ENCODE peak calls at places on chromosomes 2 and 18, in five cellular contexts. One of them, this sample, is unnamed. For H3K36me3, the result is how much of the 10 kb centered on the place peaks cover.

GRCh38 chr2:25744055-25744454 is 70.7 kb upstream of the DTNB start:
- DNase-seq in HepG2: no peak
- DNase-seq in keratinocyte: no peak
- DNase-seq in breast epithelium: no peak
- DNase-seq in upper lobe of left lung: peak
- DNase-seq in this sample: no peak

GRCh38 chr2:45884126-45884525 is 232.7 kb downstream of the PRKCE start:
- DNase-seq in HepG2: no peak
- DNase-seq in keratinocyte: no peak
- DNase-seq in breast epithelium: no peak
- DNase-seq in upper lobe of left lung: no peak
- DNase-seq in this sample: no peak

GRCh38 chr2:217876253-217876570 is 126.6 kb downstream of the TNS1 start:
- DNase-seq in HepG2: no peak
- DNase-seq in keratinocyte: no peak
- DNase-seq in breast epithelium: no peak
- DNase-seq in upper lobe of left lung: no peak
- DNase-seq in this sample: no peak

GRCh38 chr18:32550958-32551357 is 80.3 kb upstream of the GAREM1 start:
- DNase-seq in HepG2: peak
- DNase-seq in keratinocyte: no peak
- DNase-seq in breast epithelium: no peak
- DNase-seq in upper lobe of left lung: no peak
- DNase-seq in this sample: no peak

GRCh38 chr2:201378496-201379397 is 21.6 kb upstream of the FLACC1 start:
- DNase-seq in HepG2: no peak
- DNase-seq in keratinocyte: no peak
- DNase-seq in breast epithelium: no peak
- DNase-seq in upper lobe of left lung: no peak
- DNase-seq in this sample: no peak

GRCh38 chr2:99861376-99861760 is 281.0 kb downstream of the AFF3 start:
- DNase-seq in HepG2: no peak
- DNase-seq in keratinocyte: no peak
- DNase-seq in breast epithelium: no peak
- DNase-seq in upper lobe of left lung: no peak
- DNase-seq in this sample: no peak

GRCh38 chr2:97781981-97782380 is 68.6 kb downstream of the ZAP70 start:
- DNase-seq in HepG2: no peak
- DNase-seq in keratinocyte: no peak
- DNase-seq in breast epithelium: no peak
- DNase-seq in upper lobe of left lung: no peak
- DNase-seq in this sample: no peak

GRCh38 chr2:232795920-232796319 is 19.6 kb upstream of the KCNJ13 start:
- DNase-seq in HepG2: no peak
- DNase-seq in keratinocyte: no peak
- DNase-seq in breast epithelium: no peak
- DNase-seq in upper lobe of left lung: no peak
- DNase-seq in this sample: no peak

GRCh38 chr18:71799016-71799673 is 745.0 kb downstream of the CBLN2 start:
- DNase-seq in HepG2: no peak
- DNase-seq in keratinocyte: no peak
- DNase-seq in breast epithelium: no peak
- DNase-seq in upper lobe of left lung: no peak
- DNase-seq in this sample: no peak

GRCh38 chr2:29879456-29879855 is 41.9 kb downstream of the ALK start:
- DNase-seq in HepG2: no peak
- DNase-seq in keratinocyte: no peak
- DNase-seq in breast epithelium: no peak
- DNase-seq in upper lobe of left lung: no peak
- DNase-seq in this sample: no peak

GRCh38 chr2:76008001-76008702 is 297.4 kb upstream of the GCFC2 start:
- DNase-seq in HepG2: no peak
- DNase-seq in keratinocyte: no peak
- DNase-seq in breast epithelium: no peak
- DNase-seq in upper lobe of left lung: no peak
- DNase-seq in this sample: no peak

GRCh38 chr18:27983780-27984179 is 193.2 kb downstream of the CDH2 start:
- DNase-seq in HepG2: no peak
- DNase-seq in keratinocyte: no peak
- DNase-seq in breast epithelium: no peak
- DNase-seq in upper lobe of left lung: no peak
- DNase-seq in this sample: no peak

GRCh38 chr18:3454365-3455089 is 4.6 kb downstream of the TGIF1 start:
- DNase-seq in HepG2: peak
- DNase-seq in keratinocyte: no peak
- DNase-seq in breast epithelium: no peak
- DNase-seq in upper lobe of left lung: no peak
- DNase-seq in this sample: no peak

GRCh38 chr18:79988925-79989361 is 580 bp upstream of the TXNL4A start:
- DNase-seq in HepG2: no peak
- DNase-seq in keratinocyte: no peak
- DNase-seq in breast epithelium: peak
- DNase-seq in upper lobe of left lung: no peak
- DNase-seq in this sample: no peak

GRCh38 chr2:225354281-225354774 is 45.2 kb upstream of the NYAP2 start:
- DNase-seq in HepG2: peak
- DNase-seq in keratinocyte: no peak
- DNase-seq in breast epithelium: no peak
- DNase-seq in upper lobe of left lung: no peak
- DNase-seq in this sample: no peak

GRCh38 chr2:73700111-73700510 is 37.0 kb downstream of the TPRKB start:
- DNase-seq in HepG2: no peak
- DNase-seq in keratinocyte: no peak
- DNase-seq in breast epithelium: no peak
- DNase-seq in upper lobe of left lung: no peak
- DNase-seq in this sample: no peak

GRCh38 chr2:204126705-204127104 is 190.1 kb downstream of the ICOS start:
- DNase-seq in HepG2: no peak
- DNase-seq in keratinocyte: no peak
- DNase-seq in breast epithelium: no peak
- DNase-seq in upper lobe of left lung: no peak
- DNase-seq in this sample: no peak

GRCh38 chr2:232966122-232966521 is 46.9 kb downstream of the NGEF start:
- DNase-seq in HepG2: no peak
- DNase-seq in keratinocyte: no peak
- DNase-seq in breast epithelium: no peak
- DNase-seq in upper lobe of left lung: no peak
- DNase-seq in this sample: no peak

GRCh38 chr2:1742680-1743395 is 1.5 kb downstream of the PXDN start:
- DNase-seq in HepG2: no peak
- DNase-seq in keratinocyte: peak
- DNase-seq in breast epithelium: peak
- DNase-seq in upper lobe of left lung: peak
- DNase-seq in this sample: no peak

GRCh38 chr2:3168230-3168891 is 209.3 kb downstream of the EIPR1 start:
- DNase-seq in HepG2: no peak
- DNase-seq in keratinocyte: peak
- DNase-seq in breast epithelium: no peak
- DNase-seq in upper lobe of left lung: no peak
- DNase-seq in this sample: no peak

GRCh38 chr2:222146488-222146887 is 152.3 kb downstream of the PAX3 start:
- DNase-seq in HepG2: no peak
- DNase-seq in keratinocyte: no peak
- DNase-seq in breast epithelium: no peak
- DNase-seq in upper lobe of left lung: no peak
- DNase-seq in this sample: no peak

GRCh38 chr2:56117764-56118163 is 66.0 kb upstream of the CCDC85A start:
- DNase-seq in HepG2: no peak
- DNase-seq in keratinocyte: no peak
- DNase-seq in breast epithelium: no peak
- DNase-seq in upper lobe of left lung: no peak
- DNase-seq in this sample: no peak

GRCh38 chr2:168577885-168578284 is 121.8 kb downstream of the CERS6 start:
- DNase-seq in HepG2: no peak
- DNase-seq in keratinocyte: no peak
- DNase-seq in breast epithelium: no peak
- DNase-seq in upper lobe of left lung: no peak
- DNase-seq in this sample: no peak

GRCh38 chr2:20487392-20488135 is 40.7 kb downstream of the RHOB start:
- DNase-seq in HepG2: no peak
- DNase-seq in keratinocyte: no peak
- DNase-seq in breast epithelium: no peak
- DNase-seq in upper lobe of left lung: no peak
- DNase-seq in this sample: no peak

GRCh38 chr18:35822431-35822830 is 150.0 kb upstream of the RMP24 start:
- DNase-seq in HepG2: no peak
- DNase-seq in keratinocyte: no peak
- DNase-seq in breast epithelium: no peak
- DNase-seq in upper lobe of left lung: no peak
- DNase-seq in this sample: no peak

GRCh38 chr2:120551540-120551939 is 184.1 kb upstream of the GLI2 start:
- DNase-seq in HepG2: no peak
- DNase-seq in keratinocyte: no peak
- DNase-seq in breast epithelium: no peak
- DNase-seq in upper lobe of left lung: no peak
- DNase-seq in this sample: no peak

GRCh38 chr2:193581807-193582206 is 1387.1 kb upstream of the TMEFF2 start:
- DNase-seq in HepG2: no peak
- DNase-seq in keratinocyte: no peak
- DNase-seq in breast epithelium: no peak
- DNase-seq in upper lobe of left lung: no peak
- DNase-seq in this sample: no peak

GRCh38 chr2:195408196-195408595 is 248.8 kb upstream of the SLC39A10 start:
- DNase-seq in HepG2: no peak
- DNase-seq in keratinocyte: no peak
- DNase-seq in breast epithelium: no peak
- DNase-seq in upper lobe of left lung: no peak
- DNase-seq in this sample: no peak

GRCh38 chr2:7191927-7192326 is 274.7 kb downstream of the RNF144A start:
- DNase-seq in HepG2: peak
- DNase-seq in keratinocyte: peak
- DNase-seq in breast epithelium: no peak
- DNase-seq in upper lobe of left lung: no peak
- DNase-seq in this sample: no peak

GRCh38 chr2:205563646-205564045 is 118.7 kb upstream of the NRP2 start:
- DNase-seq in HepG2: no peak
- DNase-seq in keratinocyte: no peak
- DNase-seq in breast epithelium: no peak
- DNase-seq in upper lobe of left lung: no peak
- DNase-seq in this sample: no peak

GRCh38 chr2:165863816-165864221 is 69.8 kb upstream of the GALNT3 start:
- DNase-seq in HepG2: no peak
- DNase-seq in keratinocyte: no peak
- DNase-seq in breast epithelium: no peak
- DNase-seq in upper lobe of left lung: no peak
- DNase-seq in this sample: no peak

GRCh38 chr2:9594361-9595063 is 36.3 kb downstream of the YWHAQ start:
- DNase-seq in HepG2: peak
- DNase-seq in keratinocyte: no peak
- DNase-seq in breast epithelium: no peak
- DNase-seq in upper lobe of left lung: no peak
- DNase-seq in this sample: no peak

GRCh38 chr2:9592699-9593098 is 37.1 kb upstream of the ADAM17 start:
- DNase-seq in HepG2: no peak
- DNase-seq in keratinocyte: no peak
- DNase-seq in breast epithelium: no peak
- DNase-seq in upper lobe of left lung: no peak
- DNase-seq in this sample: no peak

GRCh38 chr2:9596621-9597311 is 34.0 kb downstream of the YWHAQ start:
- DNase-seq in HepG2: no peak
- DNase-seq in keratinocyte: no peak
- DNase-seq in breast epithelium: no peak
- DNase-seq in upper lobe of left lung: no peak
- DNase-seq in this sample: no peak

GRCh38 chr2:9593936-9594335 is 36.9 kb downstream of the YWHAQ start:
- DNase-seq in HepG2: no peak
- DNase-seq in keratinocyte: no peak
- DNase-seq in breast epithelium: no peak
- DNase-seq in upper lobe of left lung: no peak
- DNase-seq in this sample: no peak

GRCh38 chr2:9595746-9596145 is 35.1 kb downstream of the YWHAQ start:
- DNase-seq in HepG2: no peak
- DNase-seq in keratinocyte: no peak
- DNase-seq in breast epithelium: no peak
- DNase-seq in upper lobe of left lung: no peak
- DNase-seq in this sample: no peak
- H3K27ac ChIP-seq in HepG2: no peak
- H3K27ac ChIP-seq in keratinocyte: peak
- H3K27ac ChIP-seq in breast epithelium: no peak
- H3K27ac ChIP-seq in upper lobe of left lung: no peak
- H3K27ac ChIP-seq in this sample: no peak

GRCh38 chr2:65706376-65706775 is 274.0 kb upstream of the SPRED2 start:
- DNase-seq in HepG2: no peak
- DNase-seq in keratinocyte: no peak
- DNase-seq in breast epithelium: no peak
- DNase-seq in upper lobe of left lung: no peak
- DNase-seq in this sample: no peak

GRCh38 chr2:65710356-65710755 is 278.0 kb upstream of the SPRED2 start:
- DNase-seq in HepG2: no peak
- DNase-seq in keratinocyte: no peak
- DNase-seq in breast epithelium: no peak
- DNase-seq in upper lobe of left lung: no peak
- DNase-seq in this sample: no peak

GRCh38 chr2:65711863-65712262 is 279.5 kb upstream of the SPRED2 start:
- DNase-seq in HepG2: no peak
- DNase-seq in keratinocyte: no peak
- DNase-seq in breast epithelium: no peak
- DNase-seq in upper lobe of left lung: no peak
- DNase-seq in this sample: no peak

GRCh38 chr2:65708129-65708528 is 275.7 kb upstream of the SPRED2 start:
- DNase-seq in HepG2: no peak
- DNase-seq in keratinocyte: no peak
- DNase-seq in breast epithelium: no peak
- DNase-seq in upper lobe of left lung: no peak
- DNase-seq in this sample: no peak

GRCh38 chr2:65710779-65711295 is 278.4 kb upstream of the SPRED2 start:
- DNase-seq in HepG2: peak
- DNase-seq in keratinocyte: no peak
- DNase-seq in breast epithelium: no peak
- DNase-seq in upper lobe of left lung: no peak
- DNase-seq in this sample: no peak
- TF ChIP-seq CTCF in HepG2: peak
- TF ChIP-seq CTCF in keratinocyte: peak
- TF ChIP-seq CTCF in breast epithelium: no peak
- TF ChIP-seq CTCF in upper lobe of left lung: peak
- TF ChIP-seq CTCF in this sample: peak

GRCh38 chr18:12359515-12359927 is 17.5 kb downstream of the AFG3L2 start:
- DNase-seq in HepG2: no peak
- DNase-seq in keratinocyte: no peak
- DNase-seq in breast epithelium: no peak
- DNase-seq in upper lobe of left lung: no peak
- DNase-seq in this sample: no peak
- H3K36me3 ChIP-seq in HepG2: under half
- H3K36me3 ChIP-seq in keratinocyte: under half
- H3K36me3 ChIP-seq in breast epithelium: under half
- H3K36me3 ChIP-seq in upper lobe of left lung: half or more
- H3K36me3 ChIP-seq in this sample: under half

DNA sequence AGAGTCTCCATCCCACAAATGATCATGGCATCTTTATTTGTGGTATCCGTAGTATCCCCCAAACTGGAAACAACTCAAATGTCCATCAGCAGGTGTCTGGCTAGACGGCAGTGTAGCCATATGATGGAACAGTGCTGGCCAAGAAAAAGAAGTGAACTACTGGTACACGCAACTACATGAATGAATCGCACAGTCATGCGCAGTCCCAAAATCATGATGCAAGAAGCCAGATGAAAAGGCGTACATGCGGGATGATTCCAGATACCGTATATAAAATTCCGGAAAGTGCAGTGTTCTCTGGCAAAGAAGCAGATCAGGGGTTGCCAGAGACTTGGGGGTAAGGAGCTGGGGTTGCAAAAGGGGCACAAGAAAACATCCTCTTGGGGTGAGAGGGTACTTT is 102.5 kb downstream of the ASAP2 start:
- DNase-seq in HepG2: no peak
- DNase-seq in keratinocyte: no peak
- DNase-seq in breast epithelium: no peak
- DNase-seq in upper lobe of left lung: no peak
- DNase-seq in this sample: no peak
- H3K27ac ChIP-seq in HepG2: no peak
- H3K27ac ChIP-seq in keratinocyte: peak
- H3K27ac ChIP-seq in breast epithelium: no peak
- H3K27ac ChIP-seq in upper lobe of left lung: no peak
- H3K27ac ChIP-seq in this sample: no peak